ENCODE peak calls at places on chromosomes 11 and 22, in eight cellular contexts. T is sigmoid colon; O is right lobe of liver; Z is left ventricle myocardium inferior; L is brain microvascular endothelial cell; F is CD4-positive, alpha-beta memory T cell; C is aorta; S is neuronal stem cell. M is an unnamed sample. For H3K36me3, the result is how much of the 10 kb centered on the place peaks cover.

GRCh38 chr11:1719781-1720180 is 22.8 kb downstream of the KRTAP5-6 start:
- DNase-seq in S (no peak), C (no peak), T (no peak), F (no peak), Z (no peak), O (no peak), L (no peak), M (no peak)

GRCh38 chr11:77381749-77382693 is 80.5 kb upstream of the GDPD4 start:
- DNase-seq in T (no peak), C (no peak), O (no peak), F (no peak), L (no peak), Z (no peak), S (no peak), M (no peak)

GRCh38 chr11:22037505-22037904 is 155.4 kb upstream of the ANO5 start:
- DNase-seq in F (no peak), T (no peak), Z (no peak), C (no peak), O (no peak), L (no peak), S (no peak), M (no peak)

GRCh38 chr22:42895087-42895486 is 38.0 kb upstream of the ARFGAP3 start:
- DNase-seq in Z (no peak), L (no peak), O (no peak), C (peak), T (no peak), F (peak), S (no peak), M (no peak)

GRCh38 chr11:58562375-58562800 is 13.3 kb downstream of the LPXN start:
- DNase-seq in Z (no peak), O (no peak), F (no peak), L (no peak), C (no peak), T (no peak), S (no peak), M (no peak)

GRCh38 chr11:116037851-116038250 is 533.6 kb upstream of the CADM1 start:
- DNase-seq in S (no peak), T (no peak), F (no peak), O (no peak), Z (no peak), C (no peak), L (no peak), M (no peak)

GRCh38 chr11:112437096-112437495 is 176.4 kb upstream of the PLET1 start:
- DNase-seq in T (no peak), S (no peak), F (no peak), C (no peak), Z (no peak), O (no peak), L (no peak), M (no peak)

GRCh38 chr11:14907411-14908213 is 15.6 kb upstream of the CYP2R1 start:
- DNase-seq in L (peak), O (peak), T (peak), S (no peak), C (peak), F (peak), Z (peak), M (no peak)

GRCh38 chr11:122937978-122938377 is 43.7 kb downstream of the BSX start:
- DNase-seq in T (no peak), Z (no peak), L (no peak), C (no peak), O (no peak), S (no peak), F (no peak), M (no peak)

GRCh38 chr11:23543651-23544216 is 683.5 kb upstream of the CCDC179 start:
- DNase-seq in C (no peak), F (no peak), T (no peak), L (no peak), S (no peak), Z (no peak), O (no peak), M (no peak)

GRCh38 chr11:12232819-12233601 is 122.6 kb downstream of the MICAL2 start:
- DNase-seq in L (peak), C (peak), F (no peak), S (no peak), Z (no peak), T (no peak), O (no peak), M (no peak)

GRCh38 chr11:72969894-72970335 is 155.7 kb downstream of the ATG16L2 start:
- DNase-seq in F (no peak), O (no peak), C (no peak), S (no peak), L (peak), T (no peak), Z (no peak), M (no peak)

GRCh38 chr11:123227763-123228488 is 32.9 kb upstream of the CLMP start:
- DNase-seq in C (no peak), L (no peak), F (no peak), T (no peak), O (no peak), Z (no peak), S (no peak), M (no peak)

GRCh38 chr22:37498289-37498909 is 12.2 kb upstream of the MFNG start:
- DNase-seq in T (no peak), Z (no peak), F (peak), O (no peak), L (no peak), C (no peak), S (peak), M (no peak)

GRCh38 chr11:842370-843002 is at the start of the genes POLR2L and TSPAN4:
- DNase-seq in C (peak), Z (peak), S (peak), L (peak), O (peak), T (peak), F (peak), M (peak)

GRCh38 chr11:103898065-103898464 is 138.4 kb upstream of the DDI1 start:
- DNase-seq in L (no peak), O (no peak), T (no peak), C (no peak), S (no peak), F (no peak), Z (no peak), M (no peak)

GRCh38 chr11:130674686-130675085 is 226.2 kb downstream of the ADAMTS15 start:
- DNase-seq in Z (no peak), L (peak), F (no peak), C (no peak), T (no peak), O (no peak), S (no peak), M (no peak)

GRCh38 chr11:28834877-28835276 is 726.7 kb downstream of the METTL15 start:
- DNase-seq in C (no peak), L (peak), S (no peak), O (no peak), Z (no peak), F (no peak), T (no peak), M (peak)

GRCh38 chr22:44212936-44213335 is 32.2 kb downstream of the PARVG start:
- DNase-seq in T (no peak), O (no peak), C (no peak), Z (no peak), S (no peak), F (no peak), L (no peak), M (no peak)

GRCh38 chr11:77506857-77507256 is 33.0 kb upstream of the PAK1 start:
- DNase-seq in O (no peak), T (no peak), L (peak), F (no peak), S (no peak), C (no peak), Z (no peak), M (peak)

GRCh38 chr22:29377979-29378378 is 10.4 kb downstream of the AP1B1 start:
- DNase-seq in L (no peak), O (peak), F (no peak), C (no peak), S (no peak), Z (no peak), T (peak), M (no peak)

GRCh38 chr11:18379201-18379600 is 15.2 kb upstream of the LDHA start:
- DNase-seq in L (no peak), S (no peak), C (no peak), O (no peak), Z (no peak), F (no peak), T (no peak), M (no peak)

GRCh38 chr11:38456371-38456770 is 1858.3 kb upstream of the RAG2 start:
- DNase-seq in L (no peak), C (no peak), F (no peak), T (no peak), S (no peak), Z (no peak), O (no peak), M (no peak)

GRCh38 chr11:46363031-46363407 is 15.8 kb downstream of the DGKZ start:
- DNase-seq in O (peak), L (peak), T (no peak), S (no peak), Z (peak), F (peak), C (peak), M (no peak)

GRCh38 chr22:33873666-33874065 is 46.6 kb downstream of the LARGE1 start:
- DNase-seq in C (no peak), Z (no peak), F (no peak), L (no peak), O (no peak), T (no peak), S (no peak), M (no peak)

GRCh38 chr11:18844753-18845367 is 53.3 kb upstream of the PTPN5 start:
- DNase-seq in Z (no peak), L (peak), O (no peak), F (no peak), C (no peak), T (no peak), S (no peak), M (no peak)

GRCh38 chr22:38180841-38181452 is 683 bp downstream of the PLA2G6 start:
- DNase-seq in L (no peak), Z (peak), T (no peak), S (no peak), F (peak), O (peak), C (peak), M (no peak)

GRCh38 chr11:107733518-107733917 is 21.7 kb upstream of the SLN start:
- DNase-seq in O (no peak), S (no peak), T (no peak), C (no peak), F (no peak), Z (no peak), L (no peak), M (no peak)

GRCh38 chr11:68213135-68213515 is at the start of gene KMT5B:
- DNase-seq in F (peak), S (peak), Z (peak), T (no peak), C (peak), O (peak), L (peak), M (no peak)

GRCh38 chr11:126926376-126926791 is 74.2 kb downstream of the KIRREL3 start:
- DNase-seq in O (no peak), L (no peak), T (no peak), Z (no peak), F (no peak), C (no peak), S (no peak), M (no peak)

GRCh38 chr11:126502982-126503381 is 147.5 kb downstream of the ST3GAL4 start:
- DNase-seq in F (no peak), T (peak), S (no peak), C (no peak), Z (no peak), L (no peak), O (no peak), M (no peak)

GRCh38 chr22:39946571-39947407 is 13.4 kb upstream of the TMA7B start:
- DNase-seq in O (no peak), T (no peak), F (no peak), Z (no peak), L (no peak), S (no peak), C (no peak), M (no peak)

GRCh38 chr11:124837491-124837856 is 27.8 kb upstream of the ROBO3 start:
- DNase-seq in Z (no peak), S (no peak), C (no peak), T (no peak), O (no peak), L (peak), F (no peak), M (no peak)

GRCh38 chr22:50422046-50422445 is 52.8 kb downstream of the SBF1 start:
- DNase-seq in O (no peak), Z (no peak), T (no peak), F (no peak), L (no peak), C (no peak), S (no peak), M (no peak)

GRCh38 chr22:50419116-50419515 is 55.7 kb downstream of the SBF1 start:
- DNase-seq in C (no peak), L (no peak), F (no peak), O (no peak), Z (no peak), T (no peak), S (no peak), M (no peak)

GRCh38 chr22:50418624-50419023 is 56.2 kb downstream of the SBF1 start:
- DNase-seq in S (no peak), Z (no peak), O (no peak), F (no peak), T (no peak), C (no peak), L (no peak), M (no peak)

GRCh38 chr22:50420581-50420980 is 54.3 kb downstream of the SBF1 start:
- DNase-seq in O (no peak), C (no peak), Z (no peak), L (no peak), T (no peak), S (no peak), F (no peak), M (peak)

GRCh38 chr22:50420015-50420414 is 54.8 kb downstream of the SBF1 start:
- DNase-seq in F (no peak), O (no peak), Z (no peak), S (no peak), C (no peak), L (no peak), T (no peak), M (peak)
- H3K36me3 ChIP-seq in F (half or more), O (under half), Z (half or more), S (half or more), C (under half), L (half or more), T (half or more), M (half or more)

GRCh38 chr11:66113132-66113856 is 43.2 kb downstream of the PACS1 start:
- DNase-seq in C (no peak), O (no peak), Z (no peak), T (no peak), S (no peak), F (no peak), L (peak), M (no peak)

GRCh38 chr11:66115638-66116410 is 45.8 kb downstream of the PACS1 start:
- DNase-seq in L (no peak), O (no peak), C (no peak), T (no peak), Z (no peak), F (peak), S (no peak), M (no peak)

GRCh38 chr11:66112041-66112491 is 42.0 kb downstream of the PACS1 start:
- DNase-seq in Z (no peak), F (no peak), C (no peak), S (no peak), T (no peak), L (no peak), O (no peak), M (no peak)

GRCh38 chr11:66111158-66111557 is 41.1 kb downstream of the PACS1 start:
- DNase-seq in T (no peak), S (no peak), Z (no peak), L (no peak), O (no peak), C (no peak), F (no peak), M (no peak)

DNA sequence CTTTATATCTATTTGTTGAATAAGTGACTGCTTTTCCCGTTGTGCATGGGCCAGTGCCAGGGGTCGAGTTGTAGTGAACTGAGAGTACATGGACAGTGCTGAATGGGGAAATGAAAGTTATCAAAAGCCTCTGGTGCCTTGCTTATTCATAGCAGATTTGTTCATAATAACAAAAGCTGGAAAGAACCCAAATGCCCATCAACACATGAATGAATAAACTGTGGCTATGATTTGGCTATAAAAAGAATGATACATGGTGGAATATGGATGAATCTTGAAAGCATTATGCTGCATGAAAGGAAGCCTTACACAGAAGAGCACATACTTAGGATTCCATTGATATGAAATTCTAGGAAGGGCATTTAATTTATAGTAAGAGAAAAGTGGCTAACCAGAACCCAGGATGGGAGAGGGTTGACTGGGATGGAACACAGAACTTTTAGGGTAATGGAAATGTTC is 42.6 kb downstream of the PACS1 start:
- DNase-seq in S (no peak), F (no peak), L (peak), O (no peak), T (no peak), Z (no peak), C (peak), M (no peak)
- H3K27ac ChIP-seq in S (no peak), F (peak), L (peak), O (no peak), T (no peak), Z (peak), C (no peak), M (peak)

GRCh38 chr11:64148200-64148916 is 17.6 kb downstream of the MACROD1 start:
- DNase-seq in S (peak), T (peak), C (peak), L (peak), F (peak), O (peak), Z (peak), M (peak)
- H3K4me3 ChIP-seq in S (no peak), T (peak), C (no peak), L (no peak), F (no peak), O (no peak), Z (peak), M (no peak)

DNA sequence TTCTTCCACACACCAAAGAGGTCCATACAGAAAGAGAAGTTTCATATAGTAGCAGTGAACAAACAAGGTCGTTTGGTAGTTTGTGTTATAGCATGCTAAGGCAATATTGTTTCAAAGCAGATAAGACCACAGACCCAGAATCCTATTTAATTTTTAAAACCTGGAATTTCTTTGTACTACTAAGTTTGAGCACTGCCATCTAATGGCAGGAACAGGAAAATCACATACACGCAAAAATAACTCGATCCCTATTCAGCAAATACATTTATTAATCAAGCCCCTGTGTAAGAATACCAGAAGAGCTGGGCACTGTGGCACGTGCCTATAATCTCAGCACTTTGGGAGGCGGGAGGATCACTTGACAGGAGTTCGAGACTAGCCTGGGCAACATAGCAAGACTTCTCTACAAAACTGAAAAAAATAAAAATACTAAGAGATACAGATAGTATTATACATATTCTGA is 2.9 kb upstream of the BTBD10 start:
- DNase-seq in O (no peak), S (peak), Z (no peak), F (no peak), L (peak), T (no peak), C (no peak), M (no peak)
- H3K36me3 ChIP-seq in O (under half), S (under half), Z (under half), F (under half), L (under half), T (under half), C (under half), M (under half)

GRCh38 chr11:108916290-108916689 is 251.4 kb downstream of the DDX10 start:
- DNase-seq in O (no peak), C (no peak), Z (no peak), S (no peak), T (no peak), F (no peak), L (no peak), M (no peak)
- H3K27ac ChIP-seq in O (no peak), C (no peak), Z (no peak), S (no peak), T (no peak), F (no peak), L (peak), M (no peak)

DNA sequence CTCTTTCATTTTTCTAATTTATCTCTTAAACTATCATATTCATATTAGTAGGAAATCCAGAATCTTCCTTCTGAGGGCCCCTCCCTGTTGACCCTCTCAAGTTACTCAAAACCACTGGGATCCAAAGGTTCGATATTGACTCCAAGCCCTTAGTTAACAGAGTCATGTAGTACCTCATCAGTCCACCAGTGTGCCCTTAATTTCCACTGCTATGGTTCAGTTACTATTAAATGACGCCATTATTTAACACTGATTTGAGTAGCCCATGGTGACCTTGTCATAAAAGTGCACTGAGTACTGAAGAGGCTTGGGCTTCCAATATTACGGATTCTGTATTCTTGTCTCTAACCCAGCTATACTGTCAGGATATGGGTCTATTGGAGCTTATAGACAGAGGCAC is 91.9 kb upstream of the MS4A8 start:
- DNase-seq in T (no peak), F (no peak), S (no peak), C (no peak), Z (no peak), L (no peak), O (no peak), M (no peak)
- H3K4me3 ChIP-seq in T (no peak), F (no peak), S (no peak), C (no peak), Z (no peak), L (no peak), O (no peak), M (no peak)

GRCh38 chr22:22433770-22434169 is 74.8 kb downstream of the ZNF280B start:
- DNase-seq in C (no peak), S (no peak), T (no peak), O (no peak), F (no peak), Z (no peak), L (no peak), M (no peak)
- H3K36me3 ChIP-seq in C (under half), S (under half), T (under half), O (under half), F (under half), Z (under half), L (under half), M (under half)